ENCODE peak calls at places on chromosomes 6 and 20, in six cellular contexts. One of them, this sample, is unnamed.

GRCh38 chr6:148459228-148459627 is 116.6 kb downstream of the SASH1 start:
- DNase-seq in nucleus accumbens: no peak
- DNase-seq in cardiac fibroblast: no peak
- DNase-seq in ovary: no peak
- DNase-seq in esophagus squamous epithelium: no peak
- DNase-seq in GM19239: no peak
- DNase-seq in this sample: no peak

GRCh38 chr6:148760568-148761531 is 14.0 kb downstream of the UST start:
- DNase-seq in nucleus accumbens: no peak
- DNase-seq in cardiac fibroblast: peak
- DNase-seq in ovary: peak
- DNase-seq in esophagus squamous epithelium: peak
- DNase-seq in GM19239: no peak
- DNase-seq in this sample: peak

GRCh38 chr6:35469711-35470662 is 1.8 kb downstream of the RPL10A start:
- DNase-seq in nucleus accumbens: no peak
- DNase-seq in cardiac fibroblast: no peak
- DNase-seq in ovary: peak
- DNase-seq in esophagus squamous epithelium: no peak
- DNase-seq in GM19239: no peak
- DNase-seq in this sample: no peak

GRCh38 chr20:25032478-25033183 is 25.3 kb downstream of the ACSS1 start:
- DNase-seq in nucleus accumbens: peak
- DNase-seq in cardiac fibroblast: peak
- DNase-seq in ovary: peak
- DNase-seq in esophagus squamous epithelium: no peak
- DNase-seq in GM19239: no peak
- DNase-seq in this sample: peak

GRCh38 chr6:31351734-31352496 is 5.1 kb downstream of the HLA-B start:
- DNase-seq in nucleus accumbens: no peak
- DNase-seq in cardiac fibroblast: no peak
- DNase-seq in ovary: no peak
- DNase-seq in esophagus squamous epithelium: no peak
- DNase-seq in GM19239: no peak
- DNase-seq in this sample: no peak

GRCh38 chr6:15089569-15090144 is 156.2 kb upstream of the JARID2 start:
- DNase-seq in nucleus accumbens: no peak
- DNase-seq in cardiac fibroblast: no peak
- DNase-seq in ovary: no peak
- DNase-seq in esophagus squamous epithelium: no peak
- DNase-seq in GM19239: no peak
- DNase-seq in this sample: no peak

GRCh38 chr6:75205776-75206334 is at the start of gene COL12A1:
- DNase-seq in nucleus accumbens: no peak
- DNase-seq in cardiac fibroblast: peak
- DNase-seq in ovary: peak
- DNase-seq in esophagus squamous epithelium: peak
- DNase-seq in GM19239: no peak
- DNase-seq in this sample: no peak

GRCh38 chr20:11686195-11686594 is 231.5 kb upstream of the BTBD3 start:
- DNase-seq in nucleus accumbens: no peak
- DNase-seq in cardiac fibroblast: no peak
- DNase-seq in ovary: no peak
- DNase-seq in esophagus squamous epithelium: no peak
- DNase-seq in GM19239: no peak
- DNase-seq in this sample: no peak